ENCODE peak calls at places on chromosomes 3 and 15, in nine cellular contexts. G is right cardiac atrium; E is stomach; O is heart right ventricle; A is HepG2; X is heart left ventricle; I is testis; Q is CD4-positive, CD25-positive, alpha-beta regulatory T cell; S is neuronal stem cell. P is an unnamed sample.

GRCh38 chr3:107106316-107106715 is 270.9 kb upstream of the CCDC54 start:
- DNase-seq in I (no peak), X (no peak), G (no peak), A (no peak), E (no peak), O (no peak), S (no peak), Q (no peak), P (no peak)

GRCh38 chr3:67386446-67386845 is 268.0 kb downstream of the SUCLG2 start:
- DNase-seq in I (no peak), E (no peak), Q (no peak), S (no peak), O (no peak), G (no peak), A (no peak), X (no peak), P (no peak)

GRCh38 chr15:89396723-89397652 is 62.4 kb upstream of the POLG start:
- DNase-seq in A (no peak), G (no peak), S (no peak), X (no peak), O (no peak), E (no peak), I (no peak), Q (no peak), P (peak; percentile 37)

GRCh38 chr3:10289785-10290355 is 2.9 kb downstream of the GHRL start:
- DNase-seq in E (no peak), S (no peak), Q (no peak), A (no peak), G (no peak), X (no peak), I (no peak), O (no peak), P (no peak)

GRCh38 chr3:59839283-59839682 is 789.5 kb upstream of the CFAP20DC start:
- DNase-seq in A (no peak), E (no peak), G (no peak), O (no peak), I (no peak), Q (no peak), X (no peak), S (no peak), P (no peak)

GRCh38 chr3:183754052-183754451 is 56.5 kb downstream of the YEATS2 start:
- DNase-seq in I (no peak), S (no peak), O (no peak), Q (no peak), A (no peak), E (no peak), G (no peak), X (no peak), P (no peak)

GRCh38 chr3:38022301-38022700 is 7.1 kb downstream of the PLCD1 start:
- DNase-seq in E (no peak), I (no peak), S (no peak), A (no peak), X (no peak), O (no peak), Q (no peak), G (no peak), P (no peak)

GRCh38 chr3:12395349-12396012 is 88.8 kb upstream of the TSEN2 start:
- DNase-seq in X (no peak), S (no peak), O (no peak), G (no peak), E (no peak), Q (peak; percentile 67), A (no peak), I (no peak), P (no peak)

GRCh38 chr3:151630938-151631417 is 102.7 kb upstream of the AADACL2 start:
- DNase-seq in Q (no peak), I (no peak), A (peak; percentile 62), X (no peak), E (no peak), G (no peak), S (no peak), O (no peak), P (no peak)

GRCh38 chr3:180594631-180595348 is 7.2 kb upstream of the TTC14 start:
- DNase-seq in S (peak; percentile 8), I (no peak), E (no peak), O (no peak), Q (peak; percentile 23), G (no peak), A (peak; percentile 13), X (no peak), P (no peak)

GRCh38 chr15:70853855-70854668 is at the start of gene LARP6:
- DNase-seq in E (peak; percentile 67), A (no peak), I (peak; percentile 52), O (peak; percentile 78), G (peak; percentile 71), Q (no peak), X (peak; percentile 72), S (peak; percentile 63), P (peak; percentile 76)

GRCh38 chr15:42279234-42279723 is 6.0 kb upstream of the TMEM87A start:
- DNase-seq in I (no peak), X (no peak), Q (peak; percentile 29), O (no peak), G (no peak), S (no peak), E (no peak), A (no peak), P (no peak)

DNA sequence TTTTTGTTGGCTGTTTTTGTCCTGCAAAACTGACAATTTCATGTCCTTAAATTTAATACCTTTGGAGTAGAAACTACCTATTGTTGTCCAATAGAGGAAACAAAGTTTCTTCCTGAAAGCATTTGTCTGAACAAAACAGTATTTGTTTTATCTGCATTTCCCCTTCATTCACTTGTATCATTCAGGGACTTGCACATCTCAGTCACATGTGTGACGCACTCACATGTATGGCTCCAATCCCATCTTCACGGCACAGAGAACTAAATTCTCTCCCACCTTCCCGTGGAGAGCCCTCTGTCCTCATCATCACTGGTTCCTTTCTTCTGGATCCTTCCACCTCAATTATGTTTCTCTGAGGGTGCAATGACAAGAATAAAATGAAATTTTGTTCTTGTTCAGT is 49.5 kb upstream of the GOLGA8J start:
- DNase-seq in E (no peak), O (no peak), G (no peak), Q (no peak), I (no peak), A (no peak), X (no peak), S (no peak), P (no peak)
- H3K4me1 ChIP-seq in E (no peaks in the 10 kb centered on the region), O (no peaks in the 10 kb centered on the region), G (no peaks in the 10 kb centered on the region), Q (no peaks in the 10 kb centered on the region), I (no peaks in the 10 kb centered on the region), A (no peaks in the 10 kb centered on the region), X (no peaks in the 10 kb centered on the region), S (no peaks in the 10 kb centered on the region), P (no peaks in the 10 kb centered on the region)

DNA sequence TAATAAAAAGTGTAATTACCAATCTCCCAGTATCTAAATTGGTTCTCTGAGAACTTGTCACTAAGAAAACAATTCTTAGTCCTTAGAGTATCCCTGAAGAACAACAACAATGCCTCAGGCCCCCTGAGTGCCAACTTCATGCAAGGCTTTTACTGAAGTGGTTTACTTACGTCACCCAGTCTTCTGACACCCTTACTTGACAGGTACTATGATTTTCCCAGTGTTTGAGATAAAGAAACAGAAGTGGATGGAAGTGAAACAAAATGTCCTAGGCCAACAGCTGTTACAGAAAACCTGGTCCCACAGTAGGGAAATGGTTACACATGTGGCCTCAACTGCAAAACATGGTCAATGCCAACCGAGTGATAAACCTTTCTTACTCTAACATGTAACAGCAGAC is 331.1 kb downstream of the FOXP1 start:
- DNase-seq in X (peak; percentile 58), Q (no peak), O (no peak), G (no peak), E (no peak), A (no peak), I (no peak), S (no peak), P (no peak)
- H3K4me1 ChIP-seq in X (no peaks in the 10 kb centered on the region), Q (peaks cover 20% of the 10 kb centered on the region), O (peaks cover 25% of the 10 kb centered on the region), G (peaks cover 14% of the 10 kb centered on the region), E (peaks cover 8% of the 10 kb centered on the region), A (peaks cover 87% of the 10 kb centered on the region), I (peaks cover 3% of the 10 kb centered on the region), S (peaks cover 13% of the 10 kb centered on the region), P (peaks cover 5% of the 10 kb centered on the region)

DNA sequence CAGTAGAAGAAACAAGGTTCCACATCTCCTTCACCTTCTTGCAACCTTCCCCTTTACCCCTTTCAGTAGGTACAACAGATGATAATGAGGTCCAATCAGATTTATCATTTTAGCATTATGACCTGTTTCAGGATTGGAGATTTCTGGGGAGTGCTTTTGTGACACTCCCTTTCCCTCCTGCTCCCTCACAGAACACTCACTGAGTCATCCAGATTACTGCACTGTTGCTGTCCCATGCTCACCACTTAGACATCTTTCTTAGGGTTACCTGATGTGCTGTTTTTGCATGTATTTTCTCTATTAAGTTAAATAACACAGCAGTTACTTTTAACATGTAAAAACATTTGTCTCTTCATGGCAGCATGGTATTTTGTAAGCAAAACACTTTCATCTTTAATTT is 118.5 kb downstream of the MFSD1 start:
- DNase-seq in S (no peak), A (no peak), O (no peak), G (no peak), I (no peak), E (no peak), X (no peak), Q (no peak), P (no peak)
- H3K4me1 ChIP-seq in S (no peaks in the 10 kb centered on the region), A (no peaks in the 10 kb centered on the region), O (no peaks in the 10 kb centered on the region), G (no peaks in the 10 kb centered on the region), I (no peaks in the 10 kb centered on the region), E (no peaks in the 10 kb centered on the region), X (no peaks in the 10 kb centered on the region), Q (no peaks in the 10 kb centered on the region), P (no peaks in the 10 kb centered on the region)

GRCh38 chr3:46375214-46375613 is 4.5 kb downstream of the CCR5 start:
- DNase-seq in X (no peak), G (no peak), O (no peak), E (no peak), Q (no peak), I (no peak), S (no peak), A (no peak), P (no peak)
- H3K4me1 ChIP-seq in X (no peaks in the 10 kb centered on the region), G (no peaks in the 10 kb centered on the region), O (no peaks in the 10 kb centered on the region), E (peaks cover 2% of the 10 kb centered on the region), Q (peaks cover 47% of the 10 kb centered on the region), I (no peaks in the 10 kb centered on the region), S (no peaks in the 10 kb centered on the region), A (no peaks in the 10 kb centered on the region), P (no peaks in the 10 kb centered on the region)

GRCh38 chr3:177134811-177135210 is 62.5 kb downstream of the TBL1XR1 start:
- DNase-seq in A (no peak), O (no peak), X (no peak), Q (no peak), S (no peak), G (no peak), E (no peak), I (no peak), P (no peak)

GRCh38 chr3:177135841-177136492 is 61.3 kb downstream of the TBL1XR1 start:
- DNase-seq in I (no peak), O (no peak), A (peak; percentile 91), G (no peak), S (no peak), Q (no peak), X (no peak), E (no peak), P (no peak)

GRCh38 chr3:177137774-177138705 is 59.2 kb downstream of the TBL1XR1 start:
- DNase-seq in G (no peak), O (no peak), E (no peak), Q (no peak), S (no peak), X (no peak), I (no peak), A (no peak), P (no peak)

GRCh38 chr3:177134166-177134565 is 63.1 kb downstream of the TBL1XR1 start:
- DNase-seq in X (no peak), G (no peak), S (no peak), E (no peak), I (no peak), O (no peak), A (no peak), Q (no peak), P (no peak)

GRCh38 chr3:177136715-177137114 is 60.6 kb downstream of the TBL1XR1 start:
- DNase-seq in G (no peak), Q (no peak), I (no peak), S (no peak), A (no peak), E (no peak), X (no peak), O (no peak), P (no peak)
- H3K4me1 ChIP-seq in G (peaks cover 2% of the 10 kb centered on the region), Q (peaks cover 64% of the 10 kb centered on the region), I (no peaks in the 10 kb centered on the region), S (no peaks in the 10 kb centered on the region), A (peaks cover 53% of the 10 kb centered on the region), E (peaks cover 1% of the 10 kb centered on the region), X (no peaks in the 10 kb centered on the region), O (peaks cover 52% of the 10 kb centered on the region), P (peaks cover 4% of the 10 kb centered on the region)